ENCODE peak calls at places on chromosomes 2 and 18, in seven cellular contexts. Q is GF-D8; J is activated CD8-positive, alpha-beta T cell treated with anti-CD3 and anti-CD28 coated beads for 36 hours; V is activated CD8-positive, alpha-beta memory T cell treated with anti-CD3 and anti-CD28 coated beads for 1 hour; M is glutamatergic neuron; D is nephron progenitor cell; W is spleen. I is an unnamed sample.

GRCh38 chr2:59604143-59604542 is 949.3 kb downstream of the BCL11A start:
- DNase-seq in W (no peak), V (no peak), J (no peak), M (no peak), D (no peak), Q (no peak), I (no peak)

GRCh38 chr18:79200546-79201268 is 131.5 kb downstream of the ATP9B start:
- DNase-seq in Q (no peak), M (peak; percentile 50), V (no peak), J (peak; percentile 26), W (no peak), D (peak; percentile 21), I (peak; percentile 46)

GRCh38 chr18:45626330-45627203 is 11.3 kb downstream of the SLC14A2 start:
- DNase-seq in J (no peak), W (no peak), V (no peak), Q (no peak), D (peak; percentile 60), M (no peak), I (no peak)

GRCh38 chr2:28250006-28250405 is 142.7 kb upstream of the FOSL2 start:
- DNase-seq in W (no peak), J (no peak), D (no peak), V (no peak), M (no peak), Q (no peak), I (no peak)

GRCh38 chr2:233048569-233049193 is 11.5 kb upstream of the INPP5D start:
- DNase-seq in D (no peak), M (no peak), Q (no peak), V (no peak), W (peak; percentile 33), J (no peak), I (no peak)

GRCh38 chr2:95026471-95027368 is 1.2 kb downstream of the MAL start:
- DNase-seq in D (no peak), M (peak; percentile 57), W (no peak), Q (no peak), J (peak; percentile 42), V (no peak), I (no peak)

GRCh38 chr2:84823788-84824187 is 57.1 kb downstream of the TRABD2A start:
- DNase-seq in Q (no peak), W (no peak), J (no peak), D (no peak), V (no peak), M (no peak), I (no peak)

GRCh38 chr2:129957891-129958290 is 21.6 kb upstream of the RAB6C start:
- DNase-seq in W (no peak), M (no peak), V (no peak), Q (no peak), D (no peak), J (no peak), I (no peak)

GRCh38 chr18:55138401-55138800 is 179.1 kb upstream of the CCDC68 start:
- DNase-seq in J (no peak), M (no peak), Q (no peak), D (no peak), W (no peak), V (no peak), I (no peak)

GRCh38 chr2:241041557-241042158 is 43.2 kb downstream of the SNED1 start:
- DNase-seq in W (no peak), V (no peak), D (no peak), J (no peak), Q (no peak), M (no peak), I (peak; percentile 90)

GRCh38 chr2:9463698-9464034 is 10.7 kb upstream of the IAH1 start:
- DNase-seq in W (no peak), J (peak; percentile 54), V (no peak), D (no peak), Q (peak; percentile 68), M (no peak), I (no peak)

GRCh38 chr2:18268400-18268799 is 292.1 kb downstream of the RDH14 start:
- DNase-seq in M (no peak), W (no peak), V (no peak), J (no peak), D (no peak), Q (no peak), I (no peak)

GRCh38 chr2:65437392-65438135 is 5.2 kb upstream of the SPRED2 start:
- DNase-seq in D (no peak), Q (no peak), J (no peak), V (no peak), W (no peak), M (peak; percentile 31), I (no peak)

GRCh38 chr2:202765435-202765834 is 106.1 kb downstream of the ICA1L start:
- DNase-seq in D (no peak), W (no peak), J (no peak), M (no peak), Q (no peak), V (no peak), I (no peak)

GRCh38 chr2:64447317-64448060 is 6.5 kb upstream of the LGALSL start:
- DNase-seq in V (no peak), Q (no peak), D (no peak), M (no peak), W (no peak), J (no peak), I (no peak)